ENCODE peak calls at places on chromosomes 13 and 19, in ten cellular contexts. U, D, M, H, Y, K, T, O, V and Z are unnamed samples.
A peak's percentile ranks its signal among the peaks of the same experiment; 100 is the strongest.

GRCh38 chr19:10001899-10002298 is 8.4 kb downstream of the COL5A3 start:
- DNase-seq in M (peak; percentile 32), K (no peak), U (no peak), V (no peak), Y (no peak), T (no peak), O (no peak), H (no peak), D (no peak), Z (no peak)

GRCh38 chr13:110944121-110944967 is 29.5 kb upstream of the ANKRD10 start:
- DNase-seq in O (no peak), D (no peak), Y (no peak), H (peak; percentile 55), M (peak; percentile 70), K (peak; percentile 44), U (no peak), T (no peak), V (peak; percentile 44), Z (no peak)

GRCh38 chr13:75550159-75550567 is 572 bp downstream of the UCHL3 start:
- DNase-seq in D (no peak), H (peak; percentile 90), Y (no peak), K (peak; percentile 43), U (no peak), O (no peak), V (peak; percentile 27), T (no peak), M (peak; percentile 75), Z (no peak)

GRCh38 chr13:21476893-21477472 is 17.9 kb upstream of the ZDHHC20 start:
- DNase-seq in H (peak; percentile 71), V (peak; percentile 22), O (peak; percentile 82), D (peak; percentile 62), U (peak; percentile 74), M (peak; percentile 85), K (peak; percentile 80), Y (peak; percentile 85), T (peak; percentile 79), Z (peak; percentile 73)

GRCh38 chr19:55087542-55087935 is 11.9 kb downstream of the EPS8L1 start:
- DNase-seq in D (no peak), Y (peak; percentile 64), H (peak; percentile 16), M (no peak), V (no peak), K (no peak), U (no peak), T (no peak), O (no peak), Z (no peak)

GRCh38 chr19:4694211-4694987 is 24.3 kb upstream of the MYDGF start:
- DNase-seq in K (no peak), Y (no peak), O (no peak), U (no peak), T (peak; percentile 93), V (peak; percentile 93), D (no peak), M (peak; percentile 100), H (peak; percentile 99), Z (no peak)

GRCh38 chr13:106683918-106684317 is 116.0 kb upstream of the ARGLU1 start:
- DNase-seq in K (no peak), H (no peak), M (no peak), T (no peak), D (no peak), O (no peak), U (no peak), V (no peak), Y (no peak), Z (no peak)

GRCh38 chr19:47230122-47230920 is 678 bp downstream of the BBC3 start:
- DNase-seq in Y (peak; percentile 89), H (peak; percentile 34), K (peak; percentile 49), M (no peak), D (peak; percentile 88), V (no peak), U (peak; percentile 58), O (peak; percentile 61), T (no peak), Z (peak; percentile 89)

GRCh38 chr13:47826481-47826880 is 174.6 kb downstream of the SUCLA2 start:
- DNase-seq in U (no peak), K (no peak), V (no peak), H (peak; percentile 17), O (no peak), T (no peak), M (no peak), D (no peak), Y (no peak), Z (no peak)

GRCh38 chr19:14091885-14092462 is 1.4 kb upstream of the SAMD1 start:
- DNase-seq in D (no peak), V (no peak), Y (no peak), O (no peak), H (no peak), K (no peak), T (no peak), U (no peak), M (no peak), Z (peak; percentile 38)

GRCh38 chr19:32971012-32971595 is 654 bp downstream of the CEP89 start:
- DNase-seq in V (no peak), M (no peak), Y (peak; percentile 69), U (no peak), T (no peak), H (peak; percentile 3), D (no peak), K (no peak), O (no peak), Z (no peak)

DNA sequence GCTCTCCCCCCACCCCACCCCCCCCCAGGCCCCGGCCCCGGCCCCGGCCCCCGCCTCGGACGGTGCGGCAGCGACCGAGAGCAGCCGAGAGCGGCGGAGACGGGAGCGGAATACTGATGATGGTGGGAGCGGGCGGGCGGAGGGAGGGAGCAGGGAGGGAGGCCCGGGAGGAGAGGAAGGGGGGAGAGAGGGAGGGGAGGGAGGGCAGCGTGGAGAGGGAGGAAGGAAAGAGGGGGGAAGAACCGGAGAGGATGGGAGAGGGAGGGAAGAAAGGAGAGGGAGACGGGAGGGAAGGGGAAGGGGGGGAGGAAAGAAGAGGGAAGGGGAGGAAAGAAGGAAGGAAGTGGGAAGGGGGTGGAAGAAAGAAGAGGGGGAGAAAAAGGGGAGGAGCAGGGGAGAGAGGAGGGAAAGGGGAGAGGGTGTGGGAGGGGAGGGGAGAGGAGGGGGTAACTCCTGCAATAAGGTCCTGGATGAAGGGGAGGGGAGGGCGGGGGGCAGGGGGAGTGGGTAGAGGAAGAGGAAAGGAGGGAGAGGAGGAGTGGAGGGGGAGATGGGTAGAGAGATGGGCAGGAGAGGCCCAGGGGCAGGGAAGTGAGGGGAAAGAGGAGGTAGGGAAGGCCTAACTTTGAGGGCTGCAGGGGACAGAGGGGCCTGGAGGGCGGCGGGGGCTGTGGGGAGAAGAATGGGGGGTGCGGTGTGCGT is at the start of gene LRRC4B:
- DNase-seq in Y (no peak), H (no peak), K (peak; percentile 66), U (no peak), D (no peak), O (no peak), T (no peak), M (no peak), V (no peak), Z (no peak)
- H3K4me3 ChIP-seq in Y (no peak within 1 kb of the TSS), H (no peak within 1 kb of the TSS), K (peak within 1 kb of the TSS; percentile 95), U (no peak within 1 kb of the TSS), D (no peak within 1 kb of the TSS), O (no peak within 1 kb of the TSS), T (peak within 1 kb of the TSS; percentile 66), M (no peak within 1 kb of the TSS), V (peak within 1 kb of the TSS; percentile 55), Z (no peak within 1 kb of the TSS)

GRCh38 chr13:20161275-20161950 is 561 bp upstream of the GJA3 start:
- DNase-seq in O (no peak), U (no peak), Y (no peak), T (no peak), H (no peak), D (peak; percentile 29), M (no peak), K (peak; percentile 82), V (no peak), Z (peak; percentile 77)
- H3K27ac ChIP-seq in O (no peak overlapping the region), U (no peak overlapping the region), Y (no peak overlapping the region), T (no peak overlapping the region), H (no peak overlapping the region), D (no peak overlapping the region), M (no peak overlapping the region), K (peak overlapping the region; percentile 87), V (peak overlapping the region; percentile 42), Z (peak overlapping the region; percentile 40)

GRCh38 chr19:50661087-50661486 is 11.8 kb downstream of the C19orf81 start:
- DNase-seq in H (no peak), T (no peak), V (no peak), M (no peak), U (no peak), D (no peak), K (no peak), Y (peak; percentile 0), O (no peak), Z (no peak)

GRCh38 chr19:50657672-50658437 is 8.6 kb downstream of the C19orf81 start:
- DNase-seq in T (peak; percentile 78), U (peak; percentile 70), Y (peak; percentile 97), V (peak; percentile 97), M (peak; percentile 98), K (peak; percentile 100), H (peak; percentile 85), D (peak; percentile 37), O (peak; percentile 62), Z (peak; percentile 90)

GRCh38 chr19:50658438-50659317 is 9.4 kb downstream of the C19orf81 start:
- DNase-seq in Y (peak; percentile 92), D (no peak), U (peak; percentile 30), T (no peak), M (peak; percentile 92), K (peak; percentile 96), O (peak; percentile 16), H (peak; percentile 10), V (peak; percentile 98), Z (peak; percentile 25)

GRCh38 chr19:50660083-50660366 is 10.8 kb downstream of the C19orf81 start:
- DNase-seq in D (no peak), H (no peak), V (no peak), O (no peak), T (no peak), M (no peak), Y (peak; percentile 14), K (no peak), U (no peak), Z (no peak)

DNA sequence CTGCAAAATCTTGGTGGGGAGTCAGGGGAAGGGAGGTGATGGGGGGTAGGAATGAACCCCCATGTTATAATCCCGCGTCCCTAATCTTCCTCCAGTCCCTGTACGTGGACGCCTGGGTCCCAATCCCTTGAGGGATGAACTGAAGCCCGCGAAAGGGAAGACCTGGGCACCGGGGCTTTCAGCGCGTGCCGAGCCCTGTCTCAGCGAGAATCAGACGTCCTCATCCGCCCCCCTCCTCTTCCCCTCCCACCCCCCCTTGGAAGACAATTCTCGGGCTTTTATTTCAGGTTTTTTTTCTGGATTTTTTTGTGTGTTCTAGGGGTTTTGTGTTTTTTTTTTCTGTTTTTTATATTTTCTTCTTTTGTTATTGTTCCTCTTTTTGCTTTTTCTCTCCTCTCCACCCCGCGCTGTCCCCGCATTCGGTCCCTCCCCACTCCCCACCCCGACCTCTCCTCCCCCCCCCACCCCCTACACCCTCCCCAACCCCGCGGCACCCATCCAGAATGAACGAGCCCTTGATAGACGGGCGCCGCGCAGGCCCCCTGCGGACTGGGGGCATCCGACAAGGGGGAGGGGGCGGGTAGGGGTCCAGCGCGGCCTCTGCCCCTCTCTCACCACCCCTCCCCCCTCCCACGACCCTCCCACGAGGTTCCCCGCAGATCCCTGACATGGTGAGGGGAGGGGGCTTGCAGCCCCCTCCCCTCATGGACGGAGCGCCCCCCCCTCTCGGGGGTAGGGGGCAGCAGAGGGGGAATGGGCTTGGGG is 10.3 kb downstream of the C19orf81 start:
- DNase-seq in U (no peak), K (no peak), T (no peak), M (no peak), Y (peak; percentile 61), V (no peak), H (no peak), O (no peak), D (no peak), Z (no peak)
- H3K4me3 ChIP-seq in U (no peak overlapping the region), K (peak overlapping the region; percentile 55), T (peak overlapping the region; percentile 70), M (peak overlapping the region; percentile 62), Y (no peak overlapping the region), V (peak overlapping the region; percentile 62), H (no peak overlapping the region), O (no peak overlapping the region), D (peak overlapping the region; percentile 8), Z (peak overlapping the region; percentile 50)

GRCh38 chr19:38046254-38047047 is 139.4 kb downstream of the SIPA1L3 start:
- DNase-seq in Y (no peak), U (no peak), K (no peak), O (no peak), T (no peak), V (no peak), M (no peak), D (no peak), H (no peak), Z (no peak)
- H3K27ac ChIP-seq in Y (no peak overlapping the region), U (no peak overlapping the region), K (no peak overlapping the region), O (no peak overlapping the region), T (no peak overlapping the region), V (no peak overlapping the region), M (no peak overlapping the region), D (no peak overlapping the region), H (no peak overlapping the region), Z (no peak overlapping the region)